ENCODE peak calls at places on chromosomes 6 and 20, in four cellular contexts. Q is ELF-1, Y is hypothalamus, I is endodermal cell. L is an unnamed sample.
A peak's percentile ranks its signal among the peaks of the same experiment; 100 is the strongest.

GRCh38 chr6:150751296-150751695 is 114.2 kb upstream of the MTHFD1L start:
- DNase-seq in I (no peak), Y (no peak), Q (no peak), L (no peak)

GRCh38 chr20:35511814-35512420 is 17.5 kb downstream of the C20orf173 start:
- DNase-seq in Q (peak; percentile 14), Y (peak; percentile 20), I (peak; percentile 70), L (peak; percentile 14)

GRCh38 chr20:57474816-57475215 is 50.1 kb downstream of the CTCFL start:
- DNase-seq in I (peak; percentile 26), Y (no peak), Q (no peak), L (no peak)

GRCh38 chr6:11615214-11615602 is 77.7 kb downstream of the TMEM170B start:
- DNase-seq in I (no peak), Q (no peak), Y (no peak), L (no peak)

GRCh38 chr6:71395731-71396409 is 107.3 kb downstream of the OGFRL1 start:
- DNase-seq in Y (no peak), Q (no peak), I (no peak), L (no peak)

GRCh38 chr6:118317581-118318563 is 230.2 kb upstream of the PLN start:
- DNase-seq in I (no peak), Q (no peak), Y (no peak), L (no peak)

GRCh38 chr6:25061289-25061945 is 125.7 kb upstream of the RIPOR2 start:
- DNase-seq in Q (peak; percentile 15), Y (no peak), I (peak; percentile 53), L (no peak)

GRCh38 chr6:163999475-164000125 is 585.1 kb downstream of the QKI start:
- DNase-seq in Q (no peak), Y (no peak), I (no peak), L (no peak)

GRCh38 chr6:164693934-164694333 is 615.5 kb downstream of the C6orf118 start:
- DNase-seq in Q (no peak), Y (peak; percentile 59), I (peak; percentile 47), L (no peak)

GRCh38 chr6:104711371-104711770 is 148.3 kb downstream of the HACE1 start:
- DNase-seq in I (no peak), Q (no peak), Y (no peak), L (peak; percentile 50)

GRCh38 chr20:44215125-44215524 is 4.6 kb upstream of the OSER1 start:
- DNase-seq in Q (peak; percentile 69), I (peak; percentile 92), Y (peak; percentile 40), L (no peak)

GRCh38 chr20:19969507-19970255 is 47.5 kb upstream of the NAA20 start:
- DNase-seq in Y (no peak), Q (no peak), I (no peak), L (no peak)

GRCh38 chr6:15551798-15552197 is 111.0 kb downstream of the DTNBP1 start:
- DNase-seq in Q (peak; percentile 65), I (peak; percentile 58), Y (no peak), L (no peak)

GRCh38 chr6:25717856-25718740 is 36.4 kb upstream of the SLC17A4 start:
- DNase-seq in Y (no peak), I (no peak), Q (no peak), L (peak; percentile 19)

GRCh38 chr6:70479236-70479635 is 65.9 kb downstream of the FAM135A start:
- DNase-seq in I (no peak), Y (no peak), Q (peak; percentile 22), L (no peak)

GRCh38 chr6:141724731-141725130 is 408.0 kb upstream of the GJE1 start:
- DNase-seq in Y (no peak), Q (no peak), I (no peak), L (no peak)

GRCh38 chr6:56984374-56984773 is 29.5 kb downstream of the BEND6 start:
- DNase-seq in Q (no peak), Y (no peak), I (no peak), L (no peak)

GRCh38 chr6:133761706-133762105 is 127.2 kb upstream of the TCF21 start:
- DNase-seq in Q (no peak), Y (no peak), I (no peak), L (no peak)

GRCh38 chr20:37598101-37598530 is 70.4 kb upstream of the BLCAP start:
- DNase-seq in Q (peak; percentile 89), I (peak; percentile 84), Y (no peak), L (no peak)

L was measured in HFF-Myc.